ENCODE peak calls at places on chromosomes 7 and 10, in four cellular contexts. T is colonic mucosa, Y is endothelial cell, Q is foreskin fibroblast. K is an unnamed sample.

GRCh38 chr7:106329971-106330733 is 45.4 kb upstream of the NAMPT start:
- DNase-seq in Y (no peak), T (no peak), Q (peak), K (peak)

GRCh38 chr7:100983451-100984187 is 14.3 kb downstream of the MUC12 start:
- DNase-seq in T (peak), Y (no peak), Q (peak), K (no peak)

GRCh38 chr7:129609666-129610065 is 1.9 kb upstream of the NRF1 start:
- DNase-seq in Y (no peak), Q (no peak), T (no peak), K (no peak)

GRCh38 chr10:85993140-85993539 is 373.5 kb downstream of the GRID1 start:
- DNase-seq in Y (no peak), T (no peak), Q (no peak), K (no peak)

GRCh38 chr10:105188737-105189463 is 547.8 kb downstream of the SORCS3 start:
- DNase-seq in T (no peak), Q (peak), Y (no peak), K (no peak)

GRCh38 chr7:159165352-159165751 is 20.7 kb upstream of the VIPR2 start:
- DNase-seq in Y (no peak), Q (no peak), T (no peak), K (no peak)

GRCh38 chr7:16423761-16424160 is 2.4 kb upstream of the CRPPA start:
- DNase-seq in Y (no peak), Q (no peak), T (no peak), K (no peak)

GRCh38 chr7:25940086-25940906 is 211.7 kb upstream of the NFE2L3 start:
- DNase-seq in T (no peak), Y (no peak), Q (no peak), K (no peak)

GRCh38 chr7:115941703-115942268 is 88.8 kb downstream of the TFEC start:
- DNase-seq in Q (peak), T (no peak), Y (no peak), K (no peak)

GRCh38 chr10:105161767-105162166 is 520.7 kb downstream of the SORCS3 start:
- DNase-seq in T (no peak), Y (peak), Q (no peak), K (no peak)

GRCh38 chr7:38222481-38223096 is 44.5 kb downstream of the STARD3NL start:
- DNase-seq in T (peak), Q (peak), Y (peak), K (no peak)

GRCh38 chr7:21944616-21945373 is 904 bp downstream of the CDCA7L start:
- DNase-seq in T (peak), Q (no peak), Y (peak), K (peak)

GRCh38 chr10:16989826-16990293 is 139.8 kb downstream of the CUBN start:
- DNase-seq in Q (no peak), T (no peak), Y (no peak), K (no peak)

GRCh38 chr10:79941585-79942210 is 7.2 kb downstream of the SFTPD start:
- DNase-seq in T (no peak), Q (no peak), Y (peak), K (no peak)

GRCh38 chr7:94344826-94345225 is 49.9 kb upstream of the COL1A2 start:
- DNase-seq in Q (peak), T (no peak), Y (no peak), K (no peak)

GRCh38 chr7:78018541-78019456 is 220.2 kb downstream of the PHTF2 start:
- DNase-seq in Q (peak), T (peak), Y (no peak), K (peak)

GRCh38 chr10:94992811-94993210 is 54.4 kb downstream of the CYP2C9 start:
- DNase-seq in Y (no peak), T (no peak), Q (no peak), K (no peak)
- TF ChIP-seq CTCF in Y (no peak), T (no peak), Q (no peak), K (no peak)

DNA sequence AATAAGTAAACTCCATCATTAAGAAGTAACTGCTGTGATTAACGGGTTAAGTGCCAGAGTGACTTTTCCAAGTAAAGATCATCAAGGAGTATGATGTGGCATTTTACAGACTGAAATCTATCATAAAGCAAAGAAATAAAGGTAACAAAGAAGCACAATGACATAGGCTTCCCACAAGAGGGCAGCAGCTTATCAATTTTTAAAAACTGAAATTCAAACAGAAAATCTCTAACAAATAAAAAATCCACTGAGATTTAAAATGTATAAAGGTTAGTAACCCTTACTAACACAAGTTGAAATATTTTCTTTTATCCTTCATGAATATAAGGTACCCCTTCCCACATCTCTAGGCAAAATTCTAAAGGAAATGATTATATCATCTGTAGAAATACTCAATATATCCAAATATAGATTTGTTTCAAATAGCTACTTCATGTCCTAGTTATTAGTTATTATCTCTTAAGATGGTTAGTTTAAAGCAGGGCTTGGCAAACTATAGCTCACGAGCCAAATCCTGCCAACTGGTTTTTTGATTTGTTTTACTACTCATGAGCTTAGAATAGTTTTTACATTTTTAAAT is 29.2 kb downstream of the FAM3C start:
- DNase-seq in Y (peak), T (no peak), Q (peak), K (peak)
- TF ChIP-seq CTCF in Y (peak), T (peak), Q (peak), K (peak)

DNA sequence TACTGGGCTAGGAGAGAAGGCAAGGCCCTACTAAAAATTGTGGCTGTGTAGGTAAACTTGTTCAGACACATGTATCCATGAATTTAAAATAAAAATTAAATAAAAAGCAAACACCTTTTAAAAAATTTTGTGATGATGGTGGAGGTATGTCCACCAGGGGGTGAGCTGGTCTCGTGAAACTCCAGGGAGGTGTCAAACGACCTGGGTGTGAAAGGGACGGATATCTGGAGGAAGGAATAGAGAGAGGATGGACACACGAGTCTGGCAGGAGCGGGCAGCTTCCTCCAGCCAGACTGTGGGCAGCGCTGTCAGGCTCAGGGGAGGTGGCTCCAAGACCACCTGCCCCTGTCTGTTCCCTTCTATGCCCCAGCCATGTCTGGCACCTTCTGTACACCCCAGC is 34.8 kb upstream of the DMBT1 start:
- DNase-seq in Q (no peak), Y (peak), T (peak), K (peak)
- TF ChIP-seq CTCF in Q (no peak), Y (peak), T (peak), K (no peak)

GRCh38 chr7:72069263-72069662 is 342.9 kb downstream of the CALN1 start:
- DNase-seq in Y (no peak), T (no peak), Q (no peak), K (no peak)
- TF ChIP-seq CTCF in Y (no peak), T (no peak), Q (no peak), K (no peak)

DNA sequence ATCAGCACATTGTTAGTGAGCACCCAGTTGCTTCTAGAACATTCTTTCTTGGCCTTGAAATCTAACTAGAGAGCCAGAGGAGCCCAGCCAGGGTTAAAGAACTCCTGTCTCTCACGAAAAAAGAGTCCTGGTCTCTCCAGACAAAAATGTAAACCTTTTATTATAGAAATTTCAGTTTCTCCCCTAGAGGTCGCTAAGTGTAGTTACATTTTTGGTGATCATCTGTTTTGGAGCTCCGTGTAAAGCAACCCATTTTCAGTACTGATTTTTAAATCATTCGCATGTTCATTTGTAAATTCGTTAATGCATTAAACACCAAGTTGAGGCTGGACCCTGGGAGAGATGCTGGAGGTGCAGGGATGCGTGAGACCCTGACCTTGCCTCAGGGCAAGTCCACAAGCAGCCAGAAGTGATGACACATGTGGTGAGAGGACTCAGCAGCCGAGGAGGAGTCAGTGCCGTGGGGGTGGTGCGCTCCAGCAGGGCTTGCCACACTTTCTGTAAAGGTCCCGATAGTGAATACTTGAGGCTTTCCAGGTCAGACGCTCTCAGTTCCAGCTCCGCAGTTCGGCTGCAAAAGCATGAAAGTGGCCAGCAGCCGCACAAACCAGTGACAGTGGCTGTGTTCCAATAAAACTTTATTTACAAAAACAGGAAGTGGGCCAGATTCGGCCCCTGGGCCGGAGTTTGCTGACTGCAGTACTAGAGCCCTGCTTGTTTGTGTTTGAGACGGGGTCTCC is 578.6 kb upstream of the FOXK1 start:
- DNase-seq in Q (no peak), T (no peak), Y (no peak), K (no peak)
- TF ChIP-seq CTCF in Q (no peak), T (no peak), Y (no peak), K (peak)

K was measured in activated CD8-positive, alpha-beta T cell treated with anti-CD3 and anti-CD28 coated beads for 36 hours.